ENCODE peak calls at places on chromosomes 11 and 22, in five cellular contexts. N is neural crest cell; E is NCI-H2081; J is stimulated activated CD4-positive, alpha-beta T cell treated with anti-CD3 and anti-CD28 coated beads, Interleukin-4, amount 100 ng/mL, for 48 hours; Y is hypothalamus. P is an unnamed sample.

GRCh38 chr11:64251986-64252837 is 882 bp downstream of the PLCB3 start:
- DNase-seq in N (no peak), E (peak; percentile 20), J (no peak), Y (no peak), P (peak; percentile 77)

GRCh38 chr11:69212121-69213110 is 56.7 kb downstream of the SMIM38 start:
- DNase-seq in N (no peak), E (no peak), J (no peak), Y (no peak), P (peak; percentile 34)

GRCh38 chr11:130915556-130916237 is 582 bp downstream of the SNX19 start:
- DNase-seq in N (peak; percentile 7), E (peak; percentile 19), J (no peak), Y (no peak), P (no peak)

GRCh38 chr11:86592047-86592564 is 80.3 kb downstream of the ME3 start:
- DNase-seq in N (no peak), E (no peak), J (no peak), Y (no peak), P (no peak)

GRCh38 chr11:123742334-123742733 is 874 bp upstream of the ZNF202 start:
- DNase-seq in N (no peak), E (no peak), J (no peak), Y (no peak), P (no peak)

GRCh38 chr11:14672635-14673034 is 29.0 kb downstream of the PDE3B start:
- DNase-seq in N (no peak), E (no peak), J (no peak), Y (no peak), P (no peak)

GRCh38 chr22:50027639-50028537 is 15.3 kb upstream of the IL17REL start:
- DNase-seq in N (no peak), E (peak; percentile 16), J (no peak), Y (no peak), P (no peak)

GRCh38 chr11:44949160-44950035 is 1.3 kb downstream of the TP53I11 start:
- DNase-seq in N (peak; percentile 62), E (no peak), J (no peak), Y (no peak), P (no peak)

GRCh38 chr11:130145975-130146776 is 13.4 kb upstream of the ST14 start:
- DNase-seq in N (no peak), E (no peak), J (no peak), Y (no peak), P (peak; percentile 98)

GRCh38 chr11:36462321-36462720 is 47.8 kb downstream of the TRAF6 start:
- DNase-seq in N (no peak), E (no peak), J (no peak), Y (no peak), P (no peak)